ENCODE peak calls at places on chromosomes 6 and 20, in ten cellular contexts. X, O, C, A, U, R, N, F, B and P are unnamed samples.

GRCh38 chr6:91786474-91787184 is 1199.8 kb upstream of the MAP3K7 start:
- DNase-seq in X (no peak), O (no peak), C (no peak), A (no peak), U (no peak), R (no peak), N (no peak), F (no peak), B (no peak), P (no peak)

GRCh38 chr6:166872431-166873139 is 83.8 kb downstream of the RNASET2 start:
- DNase-seq in X (no peak), O (no peak), C (no peak), A (no peak), U (no peak), R (no peak), N (no peak), F (no peak), B (no peak), P (no peak)

GRCh38 chr20:43138061-43138860 is 51.4 kb downstream of the PTPRT start:
- DNase-seq in X (no peak), O (no peak), C (no peak), A (no peak), U (no peak), R (no peak), N (no peak), F (no peak), B (no peak), P (no peak)

GRCh38 chr6:48068326-48069191 is 42.4 kb downstream of the PTCHD4 start:
- DNase-seq in X (peak; percentile 53), O (no peak), C (no peak), A (no peak), U (no peak), R (no peak), N (no peak), F (no peak), B (no peak), P (no peak)

GRCh38 chr6:87197547-87197946 is 42.2 kb downstream of the ZNF292 start:
- DNase-seq in X (no peak), O (no peak), C (no peak), A (no peak), U (no peak), R (no peak), N (no peak), F (no peak), B (no peak), P (no peak)

GRCh38 chr20:32387262-32387661 is 29.1 kb downstream of the ASXL1 start:
- DNase-seq in X (no peak), O (no peak), C (peak; percentile 40), A (no peak), U (no peak), R (no peak), N (no peak), F (no peak), B (no peak), P (no peak)

GRCh38 chr20:2729251-2729713 is 36.7 kb downstream of the EBF4 start:
- DNase-seq in X (no peak), O (peak; percentile 21), C (no peak), A (no peak), U (no peak), R (no peak), N (no peak), F (no peak), B (no peak), P (no peak)

GRCh38 chr20:36482044-36482473 is 59.3 kb upstream of the MYL9 start:
- DNase-seq in X (no peak), O (no peak), C (no peak), A (no peak), U (peak; percentile 68), R (peak; percentile 62), N (no peak), F (no peak), B (peak; percentile 61), P (no peak)

GRCh38 chr6:144635051-144635450 is 349.9 kb downstream of the UTRN start:
- DNase-seq in X (no peak), O (no peak), C (no peak), A (no peak), U (peak; percentile 32), R (no peak), N (no peak), F (no peak), B (no peak), P (no peak)

GRCh38 chr6:144634371-144634770 is 349.2 kb downstream of the UTRN start:
- DNase-seq in X (no peak), O (no peak), C (no peak), A (no peak), U (no peak), R (no peak), N (no peak), F (no peak), B (no peak), P (no peak)

GRCh38 chr6:144633886-144634285 is 348.8 kb downstream of the UTRN start:
- DNase-seq in X (no peak), O (no peak), C (no peak), A (no peak), U (no peak), R (no peak), N (no peak), F (no peak), B (no peak), P (no peak)

GRCh38 chr6:144630857-144631256 is 345.7 kb downstream of the UTRN start:
- DNase-seq in X (no peak), O (no peak), C (no peak), A (no peak), U (no peak), R (no peak), N (no peak), F (no peak), B (no peak), P (no peak)
- TF ChIP-seq POLR2A in X (no peak), O (no peak), C (no peak), A (no peak), U (no peak), R (no peak), N (no peak), F (no peak), B (no peak), P (no peak)

GRCh38 chr20:47678130-47678453 is 107.2 kb downstream of the SULF2 start:
- DNase-seq in X (no peak), O (no peak), C (no peak), A (no peak), U (no peak), R (no peak), N (no peak), F (no peak), B (no peak), P (no peak)

GRCh38 chr20:47676219-47676721 is 109.0 kb downstream of the SULF2 start:
- DNase-seq in X (no peak), O (no peak), C (no peak), A (no peak), U (no peak), R (no peak), N (no peak), F (no peak), B (no peak), P (peak; percentile 62)

GRCh38 chr20:47678536-47678935 is 106.7 kb downstream of the SULF2 start:
- DNase-seq in X (no peak), O (no peak), C (no peak), A (no peak), U (no peak), R (no peak), N (no peak), F (no peak), B (no peak), P (no peak)

GRCh38 chr20:47676912-47677311 is 108.4 kb downstream of the SULF2 start:
- DNase-seq in X (no peak), O (no peak), C (no peak), A (no peak), U (no peak), R (no peak), N (no peak), F (no peak), B (no peak), P (no peak)

DNA sequence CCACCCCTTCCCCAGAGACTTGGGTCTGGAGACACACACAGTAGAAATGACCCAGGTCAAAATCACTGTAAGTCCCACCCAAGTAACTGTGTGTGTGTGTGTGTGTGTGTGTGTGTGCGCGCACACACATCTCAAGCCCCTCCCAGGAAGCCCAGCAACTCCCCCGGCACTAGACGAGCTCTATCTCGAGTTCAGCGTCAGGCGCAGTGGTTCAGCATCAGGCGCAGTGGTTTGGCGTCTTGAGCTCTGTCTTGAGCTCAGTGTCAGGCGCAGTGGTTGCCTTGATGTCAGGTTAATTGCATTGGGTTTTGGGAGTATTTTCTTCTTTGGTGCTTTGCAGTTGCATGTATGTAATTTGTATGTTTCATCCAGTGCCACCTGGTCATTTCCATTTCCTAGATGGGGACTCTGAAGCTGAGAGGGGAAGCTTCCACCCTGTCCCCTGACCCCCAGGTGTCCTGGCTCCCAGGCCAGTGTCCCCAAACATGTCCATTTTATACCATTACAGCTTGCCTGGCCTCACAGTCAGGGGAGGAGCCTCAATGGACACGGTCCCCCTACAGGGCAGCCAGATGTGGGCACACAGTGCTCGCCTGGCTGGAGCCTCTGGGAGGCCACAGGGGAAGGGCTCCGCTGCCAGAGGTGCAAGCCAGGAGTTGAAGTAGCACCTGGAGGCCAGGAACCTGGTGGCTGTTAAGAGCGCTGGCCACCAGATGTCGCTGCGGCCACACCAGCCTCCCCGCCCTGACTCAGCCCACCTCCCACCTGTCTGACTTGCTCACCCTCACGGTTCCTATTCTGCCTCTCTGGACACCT is 107.8 kb downstream of the SULF2 start:
- DNase-seq in X (no peak), O (peak; percentile 74), C (peak; percentile 16), A (no peak), U (peak; percentile 53), R (peak; percentile 58), N (peak; percentile 47), F (no peak), B (peak; percentile 64), P (peak; percentile 69)
- TF ChIP-seq CTCF in X (peak; percentile 64), O (peak; percentile 91), C (peak; percentile 65), A (peak; percentile 58), U (peak; percentile 64), R (peak; percentile 70), N (peak; percentile 69), F (peak; percentile 51), B (peak; percentile 53), P (peak; percentile 64)

DNA sequence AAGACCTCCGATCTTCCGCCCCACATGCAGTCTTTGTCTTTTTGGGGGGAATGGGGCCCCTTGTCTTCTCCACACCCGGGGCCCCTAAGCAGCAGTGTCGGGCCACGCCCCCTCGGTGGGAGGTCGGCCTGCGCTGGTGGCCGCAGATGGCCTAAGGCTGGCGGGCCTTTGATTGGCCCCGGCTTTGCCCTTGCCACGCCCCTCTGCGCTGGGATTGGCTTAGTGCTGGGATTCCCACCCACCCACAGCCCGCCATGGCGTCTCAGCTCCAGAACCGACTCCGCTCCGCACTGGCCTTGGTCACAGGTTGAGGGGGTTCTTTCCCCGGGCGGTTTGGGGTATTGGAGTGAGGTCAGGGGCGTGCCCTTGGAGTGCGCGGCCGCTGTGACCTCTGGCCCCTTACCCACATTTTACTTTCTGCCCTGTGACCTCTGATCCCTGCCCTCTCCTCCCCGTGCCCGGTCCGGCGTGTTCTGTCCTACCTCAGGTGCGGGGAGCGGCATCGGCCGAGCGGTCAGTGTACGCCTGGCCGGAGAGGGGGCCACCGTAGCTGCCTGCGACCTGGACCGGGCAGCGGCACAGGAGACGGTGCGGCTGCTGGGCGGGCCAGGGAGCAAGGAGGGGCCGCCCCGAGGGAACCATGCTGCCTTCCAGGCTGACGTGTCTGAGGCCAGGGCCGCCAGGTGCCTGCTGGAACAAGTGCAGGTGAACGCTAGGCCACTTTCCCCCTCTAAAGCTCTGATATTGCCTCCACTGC is at the start of gene HSD17B8:
- DNase-seq in X (peak; percentile 96), O (peak; percentile 98), C (peak; percentile 86), A (peak; percentile 94), U (peak; percentile 94), R (peak; percentile 96), N (peak; percentile 89), F (peak; percentile 74), B (peak; percentile 96), P (peak; percentile 98)
- TF ChIP-seq POLR2A in X (no peak), O (peak; percentile 84), C (peak; percentile 60), A (peak; percentile 40), U (peak; percentile 42), R (peak; percentile 72), N (no peak), F (no peak), B (no peak), P (peak; percentile 56)

GRCh38 chr20:58218665-58219341 is 9.7 kb downstream of the ANKRD60 start:
- DNase-seq in X (no peak), O (no peak), C (no peak), A (no peak), U (no peak), R (no peak), N (no peak), F (no peak), B (no peak), P (no peak)

GRCh38 chr20:58223358-58223941 is 5.0 kb downstream of the ANKRD60 start:
- DNase-seq in X (no peak), O (no peak), C (no peak), A (no peak), U (no peak), R (no peak), N (no peak), F (no peak), B (no peak), P (no peak)

GRCh38 chr20:58216334-58216733 is 12.1 kb downstream of the ANKRD60 start:
- DNase-seq in X (no peak), O (no peak), C (peak; percentile 19), A (no peak), U (no peak), R (no peak), N (no peak), F (no peak), B (no peak), P (no peak)

GRCh38 chr20:58222446-58222845 is 6.0 kb downstream of the ANKRD60 start:
- DNase-seq in X (no peak), O (no peak), C (no peak), A (no peak), U (no peak), R (no peak), N (no peak), F (no peak), B (no peak), P (no peak)

GRCh38 chr20:58219342-58219700 is 9.1 kb downstream of the ANKRD60 start:
- DNase-seq in X (no peak), O (no peak), C (peak; percentile 87), A (no peak), U (no peak), R (no peak), N (no peak), F (no peak), B (no peak), P (no peak)
- TF ChIP-seq CTCF in X (no peak), O (no peak), C (no peak), A (no peak), U (no peak), R (no peak), N (no peak), F (no peak), B (no peak), P (no peak)